ENCODE peak calls at places on chromosomes 1 and 21, in six cellular contexts. V is psoas muscle, J is SJSA1, E is neuronal stem cell, W is aorta, T is SK-N-SH. A is an unnamed sample.

GRCh38 chr1:154419620-154420020 is 14.5 kb downstream of the IL6R start:
- DNase-seq in E (no peak), T (no peak), V (peak; percentile 88), W (peak; percentile 93), J (peak; percentile 64), A (peak; percentile 60)

GRCh38 chr1:57839488-57839887 is 415.6 kb upstream of the DAB1 start:
- DNase-seq in V (no peak), E (no peak), T (no peak), J (no peak), W (no peak), A (no peak)

GRCh38 chr1:52792002-52792401 is 50.6 kb upstream of the ZYG11A start:
- DNase-seq in W (no peak), T (no peak), J (no peak), E (no peak), V (no peak), A (no peak)

GRCh38 chr1:31652891-31653489 is 8.3 kb upstream of the PEF1 start:
- DNase-seq in J (no peak), W (peak; percentile 2), T (no peak), V (no peak), E (no peak), A (no peak)

GRCh38 chr1:207669469-207670111 is 24.7 kb downstream of the CR1L start:
- DNase-seq in J (no peak), T (no peak), W (no peak), E (no peak), V (no peak), A (no peak)

GRCh38 chr1:59279651-59280050 is 17.2 kb upstream of the FGGY start:
- DNase-seq in E (no peak), W (no peak), V (no peak), T (no peak), J (no peak), A (no peak)

GRCh38 chr21:44927587-44928461 is 7.1 kb upstream of the ITGB2 start:
- DNase-seq in V (peak; percentile 44), E (no peak), T (no peak), W (peak; percentile 79), J (peak; percentile 97), A (peak; percentile 61)

GRCh38 chr1:31785020-31785946 is 21.1 kb upstream of the ADGRB2 start:
- DNase-seq in T (peak; percentile 74), W (peak; percentile 37), V (no peak), J (no peak), E (no peak), A (no peak)

GRCh38 chr1:165369255-165369848 is 12.8 kb upstream of the LMX1A start:
- DNase-seq in E (no peak), J (no peak), T (peak; percentile 72), V (peak; percentile 58), W (peak; percentile 88), A (no peak)

GRCh38 chr1:222250376-222250775 is 297.5 kb downstream of the HHIPL2 start:
- DNase-seq in T (no peak), V (no peak), J (no peak), W (no peak), E (no peak), A (no peak)

GRCh38 chr1:111852216-111852615 is 96.5 kb downstream of the DDX20 start:
- DNase-seq in E (no peak), J (no peak), W (no peak), V (no peak), T (no peak), A (no peak)

GRCh38 chr1:97350241-97350640 is 570.6 kb downstream of the DPYD start:
- DNase-seq in V (no peak), J (no peak), W (no peak), E (no peak), T (no peak), A (no peak)

GRCh38 chr1:204405988-204406387 is 5.6 kb downstream of the PPP1R15B start:
- DNase-seq in J (no peak), V (no peak), W (no peak), T (no peak), E (no peak), A (no peak)

GRCh38 chr1:56394298-56394697 is 185.1 kb downstream of the PLPP3 start:
- DNase-seq in W (no peak), T (no peak), V (peak; percentile 25), J (no peak), E (no peak), A (no peak)

GRCh38 chr1:101436100-101436511 is 199.3 kb downstream of the S1PR1 start:
- DNase-seq in T (no peak), V (no peak), E (no peak), W (no peak), J (no peak), A (no peak)

GRCh38 chr21:45539796-45540600 is 2.2 kb downstream of the SLC19A1 start:
- DNase-seq in J (peak; percentile 35), W (peak; percentile 74), V (no peak), E (no peak), T (no peak), A (no peak)

GRCh38 chr1:220787069-220787614 is 429 bp downstream of the MTARC1 start:
- DNase-seq in E (no peak), T (peak; percentile 71), W (no peak), V (no peak), J (no peak), A (no peak)

GRCh38 chr1:210223174-210223904 is 9.3 kb upstream of the SERTAD4 start:
- DNase-seq in E (no peak), J (no peak), V (no peak), T (no peak), W (no peak), A (no peak)

GRCh38 chr1:115189814-115190541 is 100.7 kb upstream of the TSPAN2 start:
- DNase-seq in V (no peak), E (no peak), J (peak; percentile 61), W (no peak), T (no peak), A (peak; percentile 90)

GRCh38 chr1:178960781-178961180 is 64.9 kb upstream of the FAM20B start:
- DNase-seq in J (peak; percentile 30), T (no peak), V (no peak), W (no peak), E (no peak), A (no peak)

GRCh38 chr1:103514920-103515503 is 10.5 kb upstream of the RNPC3 start:
- DNase-seq in V (no peak), J (no peak), W (no peak), E (peak; percentile 46), T (peak; percentile 9), A (no peak)

GRCh38 chr1:26281971-26282693 is 2.2 kb downstream of the SH3BGRL3 start:
- DNase-seq in E (peak; percentile 91), T (no peak), V (peak; percentile 46), W (peak; percentile 80), J (peak; percentile 55), A (no peak)
- H3K4me3 ChIP-seq in E (no peak overlapping the region), T (peak overlapping the region; percentile 85), V (no peak overlapping the region), W (no peak overlapping the region), J (no peak overlapping the region), A (no peak overlapping the region)

DNA sequence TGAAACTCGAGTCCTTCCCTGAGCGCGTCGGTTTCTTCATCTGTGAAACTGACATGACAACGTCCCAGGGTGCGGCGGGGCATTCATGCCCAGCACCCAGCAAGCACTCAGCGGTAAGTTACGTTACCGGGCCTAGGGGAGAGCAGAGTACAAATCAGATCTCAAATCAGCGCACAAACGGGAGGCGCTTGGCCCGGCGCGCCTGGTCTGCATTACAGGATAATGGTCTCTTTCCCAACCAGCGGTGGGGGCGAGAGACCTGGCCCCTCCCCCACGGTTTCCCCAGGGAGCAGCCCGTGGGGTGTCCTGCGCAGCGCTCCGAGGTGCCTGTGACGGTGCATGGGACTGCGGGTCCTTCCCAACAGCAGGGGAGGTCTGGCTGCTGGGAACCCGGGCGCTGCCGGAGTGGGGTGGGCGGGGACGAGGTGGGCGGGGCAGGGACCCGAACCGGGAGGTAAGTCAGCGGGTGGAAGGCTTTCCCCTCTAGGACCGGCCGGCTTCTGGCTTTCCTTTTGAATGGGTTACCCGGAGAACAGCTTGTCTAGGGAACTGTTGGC is 1.0 kb downstream of the TMEM51 start:
- DNase-seq in J (peak; percentile 60), V (peak; percentile 31), W (peak; percentile 86), E (no peak), T (peak; percentile 69), A (no peak)
- H3K4me3 ChIP-seq in J (peak overlapping the region; percentile 88), V (peak overlapping the region; percentile 61), W (peak overlapping the region; percentile 52), E (peak overlapping the region; percentile 62), T (peak overlapping the region; percentile 84), A (peak overlapping the region; percentile 75)

DNA sequence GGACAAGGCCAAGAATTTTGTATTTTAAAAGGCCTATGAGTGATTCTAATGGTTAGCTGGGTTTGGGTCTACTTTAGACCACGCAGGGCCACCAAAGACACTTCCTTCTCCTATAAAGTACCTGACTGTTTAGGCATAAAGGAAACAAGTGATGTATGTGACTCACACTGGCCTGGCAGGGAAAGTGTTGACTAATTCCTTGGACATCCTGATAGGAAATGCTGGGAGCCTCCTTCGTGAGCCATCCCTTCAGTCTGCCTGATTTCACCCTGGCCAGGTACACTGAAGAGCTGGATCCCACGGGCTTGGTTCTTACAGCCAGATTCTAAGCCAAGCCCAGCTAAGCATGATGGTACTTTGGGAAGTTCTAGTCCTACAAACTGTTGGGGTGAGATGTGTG is 100.5 kb upstream of the HMGB4 start:
- DNase-seq in J (no peak), T (no peak), W (no peak), E (no peak), V (peak; percentile 20), A (no peak)
- H3K4me3 ChIP-seq in J (no peak overlapping the region), T (no peak overlapping the region), W (no peak overlapping the region), E (no peak overlapping the region), V (no peak overlapping the region), A (no peak overlapping the region)

DNA sequence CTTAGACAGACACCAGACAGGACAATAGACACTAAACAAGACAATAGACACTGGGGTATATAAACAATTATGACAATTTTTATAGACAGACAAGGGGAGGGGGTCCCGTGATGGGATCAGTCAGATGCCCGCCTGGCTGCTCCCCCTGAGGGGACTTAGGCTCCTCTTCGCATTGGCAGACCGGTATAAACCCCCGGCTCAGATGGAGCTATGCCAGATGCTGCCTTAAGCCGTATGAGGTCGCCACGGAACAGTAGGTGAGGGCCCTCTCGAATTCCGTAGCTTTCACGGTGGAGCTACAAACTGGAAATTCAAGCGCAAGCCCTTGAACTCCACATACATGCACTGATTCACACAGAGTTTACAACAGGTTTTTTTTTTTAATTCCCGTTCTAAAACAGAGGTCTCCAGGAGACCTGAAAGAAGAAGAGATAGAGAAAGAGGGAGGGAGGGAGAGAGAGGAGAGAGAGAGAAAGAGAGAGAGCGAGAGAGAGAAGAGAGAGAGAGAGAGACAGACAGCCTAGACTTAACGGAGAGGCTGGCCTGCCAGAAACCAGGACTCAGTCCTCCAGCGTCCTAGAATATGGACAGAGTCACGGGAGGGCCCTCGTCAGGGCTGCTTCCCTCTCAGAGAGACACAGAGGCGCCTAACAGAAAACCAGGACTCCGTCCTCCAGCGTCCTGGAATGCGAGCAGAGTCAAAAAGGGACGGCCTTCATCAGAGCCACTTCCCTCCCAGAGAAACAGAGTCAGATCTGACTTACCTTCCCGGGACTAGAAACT is 24.4 kb upstream of the TMEM54 start:
- DNase-seq in E (peak; percentile 30), J (no peak), V (no peak), W (no peak), T (peak; percentile 44), A (no peak)
- H3K4me3 ChIP-seq in E (peak overlapping the region; percentile 38), J (no peak overlapping the region), V (no peak overlapping the region), W (no peak overlapping the region), T (no peak overlapping the region), A (no peak overlapping the region)

GRCh38 chr1:89908294-89908992 is 86.5 kb upstream of the ZNF326 start:
- DNase-seq in E (no peak), V (no peak), W (no peak), J (no peak), T (no peak), A (no peak)
- H3K4me3 ChIP-seq in E (no peak overlapping the region), V (no peak overlapping the region), W (no peak overlapping the region), J (no peak overlapping the region), T (no peak overlapping the region), A (no peak overlapping the region)

A was measured in kidney epithelial cell.